ENCODE peak calls at places on chromosome 9, in four cellular contexts. One of them, this sample, is unnamed.

GRCh38 chr9:79623799-79624721 is 52.3 kb downstream of the TLE4 start:
- DNase-seq in GM12878: peak; percentile 79
- DNase-seq in K562: peak; percentile 27
- DNase-seq in HepG2: peak; percentile 4
- DNase-seq in this sample: no peak

GRCh38 chr9:124906966-124907365 is 33.9 kb downstream of the GOLGA1 start:
- DNase-seq in GM12878: no peak
- DNase-seq in HepG2: no peak
- DNase-seq in K562: no peak
- DNase-seq in this sample: no peak

GRCh38 chr9:100774326-100774725 is 196.4 kb downstream of the CAVIN4 start:
- DNase-seq in HepG2: no peak
- DNase-seq in GM12878: no peak
- DNase-seq in K562: no peak
- DNase-seq in this sample: peak; percentile 51

GRCh38 chr9:35907732-35908483 is 1.4 kb upstream of the SPAAR start:
- DNase-seq in HepG2: peak; percentile 62
- DNase-seq in K562: no peak
- DNase-seq in GM12878: no peak
- DNase-seq in this sample: peak; percentile 67

GRCh38 chr9:129802833-129803678 is at the start of gene TOR1B:
- DNase-seq in K562: peak; percentile 95
- DNase-seq in HepG2: peak; percentile 86
- DNase-seq in GM12878: peak; percentile 80
- DNase-seq in this sample: peak; percentile 98

GRCh38 chr9:16514131-16514530 is 356.3 kb downstream of the BNC2 start:
- DNase-seq in HepG2: no peak
- DNase-seq in GM12878: no peak
- DNase-seq in K562: no peak
- DNase-seq in this sample: peak; percentile 78

GRCh38 chr9:134796882-134797281 is 83.7 kb upstream of the FCN2 start:
- DNase-seq in HepG2: no peak
- DNase-seq in GM12878: no peak
- DNase-seq in K562: no peak
- DNase-seq in this sample: no peak

GRCh38 chr9:135413086-135413375 is 66.6 kb upstream of the PPP1R26 start:
- DNase-seq in GM12878: no peak
- DNase-seq in HepG2: no peak
- DNase-seq in K562: no peak
- DNase-seq in this sample: no peak

GRCh38 chr9:115980502-115980901 is 173.1 kb upstream of the PAPPA start:
- DNase-seq in GM12878: no peak
- DNase-seq in K562: no peak
- DNase-seq in HepG2: no peak
- DNase-seq in this sample: no peak

GRCh38 chr9:128771094-128771721 is 519 bp downstream of the ZER1 start:
- DNase-seq in K562: no peak
- DNase-seq in HepG2: no peak
- DNase-seq in GM12878: no peak
- DNase-seq in this sample: no peak

GRCh38 chr9:134869554-134870310 is 10.9 kb upstream of the FCN2 start:
- DNase-seq in HepG2: no peak
- DNase-seq in GM12878: no peak
- DNase-seq in K562: no peak
- DNase-seq in this sample: no peak

GRCh38 chr9:21967707-21968106 is 26.5 kb downstream of the CDKN2A start:
- DNase-seq in GM12878: no peak
- DNase-seq in K562: no peak
- DNase-seq in HepG2: no peak
- DNase-seq in this sample: peak; percentile 26

GRCh38 chr9:21964925-21965385 is 29.2 kb downstream of the CDKN2A start:
- DNase-seq in HepG2: no peak
- DNase-seq in GM12878: no peak
- DNase-seq in K562: no peak
- DNase-seq in this sample: peak; percentile 41

GRCh38 chr9:21967169-21967568 is 27.0 kb downstream of the CDKN2A start:
- DNase-seq in K562: no peak
- DNase-seq in GM12878: no peak
- DNase-seq in HepG2: no peak
- DNase-seq in this sample: peak; percentile 55

GRCh38 chr9:21965401-21965951 is 28.7 kb downstream of the CDKN2A start:
- DNase-seq in HepG2: peak; percentile 45
- DNase-seq in K562: no peak
- DNase-seq in GM12878: no peak
- DNase-seq in this sample: peak; percentile 84

DNA sequence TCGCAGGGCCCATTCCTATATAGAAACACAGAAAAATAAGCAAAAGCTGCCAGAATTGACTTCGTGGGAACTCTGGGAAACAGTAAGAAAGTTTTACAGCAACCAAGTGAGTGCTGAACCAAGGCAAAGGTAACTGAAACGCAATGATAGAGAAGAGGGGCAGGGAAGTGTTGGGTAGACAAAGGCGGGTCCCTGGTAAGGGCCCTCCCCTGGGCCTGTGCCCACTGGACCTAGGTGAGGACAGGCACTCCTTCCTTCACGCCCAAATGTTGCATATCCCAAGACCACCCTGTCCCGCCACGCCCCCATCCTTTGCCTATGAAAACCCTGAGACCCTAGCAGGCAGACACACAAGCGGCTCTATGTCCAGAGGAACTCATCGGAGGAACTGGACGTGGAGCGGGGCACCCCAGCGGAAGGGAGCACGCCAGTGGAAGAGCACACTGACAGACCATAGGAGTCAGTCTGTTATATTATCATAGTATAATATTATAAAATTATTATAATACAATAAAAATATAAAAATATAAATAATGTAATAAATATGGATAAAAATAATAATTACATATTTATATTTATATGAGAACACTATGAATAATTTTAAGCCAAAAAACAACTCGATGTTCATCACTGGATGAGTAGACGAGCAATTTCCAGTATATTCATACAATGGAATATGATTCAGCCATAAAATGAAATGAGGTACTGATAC is 27.9 kb downstream of the CDKN2A start:
- DNase-seq in GM12878: no peak
- DNase-seq in HepG2: no peak
- DNase-seq in K562: no peak
- DNase-seq in this sample: peak; percentile 55
- TF ChIP-seq REST in GM12878: no peak
- TF ChIP-seq REST in HepG2: no peak
- TF ChIP-seq REST in K562: no peak
- TF ChIP-seq REST in this sample: no peak

DNA sequence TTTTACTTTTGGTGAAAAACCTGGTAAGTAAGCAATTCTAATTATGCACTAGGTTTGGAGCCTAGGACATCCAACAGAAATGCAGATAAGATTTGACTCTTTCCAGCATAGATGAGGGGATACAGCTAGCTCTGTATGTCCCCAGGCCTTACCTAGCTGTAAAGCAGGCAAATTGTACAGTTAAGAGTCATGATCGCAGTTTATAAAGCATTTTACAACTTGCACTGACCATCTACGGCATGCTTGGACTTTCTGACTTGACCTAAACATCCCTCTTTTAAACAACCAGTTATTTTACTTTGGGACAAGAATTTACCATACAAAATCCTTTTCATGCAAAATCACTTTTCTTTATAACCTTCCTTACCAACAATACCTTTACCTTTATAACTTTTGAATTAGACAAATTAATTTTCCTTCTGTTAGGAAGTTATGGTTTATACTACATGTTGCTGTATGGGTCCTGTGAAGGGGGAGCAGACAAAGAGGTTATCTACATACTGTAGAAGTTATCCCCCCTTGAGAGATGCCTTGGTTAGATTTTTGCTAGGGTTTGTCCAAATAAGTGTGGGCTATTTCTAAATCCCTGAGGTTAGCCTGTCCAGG is 36.8 kb downstream of the FGD3 start:
- DNase-seq in GM12878: no peak
- DNase-seq in HepG2: no peak
- DNase-seq in K562: no peak
- DNase-seq in this sample: peak; percentile 83
- TF ChIP-seq JUNB in GM12878: no peak
- TF ChIP-seq JUNB in HepG2: no peak
- TF ChIP-seq JUNB in K562: no peak
- TF ChIP-seq JUNB in this sample: no peak

DNA sequence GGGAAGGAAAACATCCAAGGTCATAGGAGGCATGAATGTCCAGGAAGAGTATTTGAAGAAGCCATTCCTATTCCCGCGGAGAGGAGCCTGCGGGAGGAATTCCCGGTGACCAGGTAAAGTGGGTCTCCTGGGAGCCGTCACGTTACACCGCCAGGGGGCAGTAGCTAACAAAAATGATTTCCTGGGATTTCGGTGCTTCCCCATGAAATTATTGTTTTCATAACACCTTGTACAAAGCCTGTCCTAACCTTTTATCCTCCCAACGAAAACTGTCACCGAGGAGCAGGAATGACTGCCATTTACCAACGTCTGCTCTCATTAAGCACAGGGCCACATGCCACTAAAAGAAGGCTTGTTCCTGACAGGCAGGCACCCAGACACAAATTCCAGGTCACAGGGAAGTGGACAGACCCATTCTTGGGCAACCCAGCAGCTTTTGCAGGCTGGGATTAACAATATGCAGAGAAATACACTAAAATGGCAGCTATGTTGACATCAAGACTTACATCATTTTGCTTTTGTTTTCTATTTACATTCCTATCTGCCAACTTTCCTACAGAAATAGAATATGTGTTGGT is 41.2 kb upstream of the CTSL start:
- DNase-seq in GM12878: no peak
- DNase-seq in K562: peak; percentile 64
- DNase-seq in HepG2: peak; percentile 19
- DNase-seq in this sample: peak; percentile 83
- H3K36me3 ChIP-seq in GM12878: peaks cover 12% of the 10 kb centered on the region
- H3K36me3 ChIP-seq in K562: peaks cover 30% of the 10 kb centered on the region
- H3K36me3 ChIP-seq in HepG2: peaks cover 56% of the 10 kb centered on the region
- H3K36me3 ChIP-seq in this sample: peaks cover 20% of the 10 kb centered on the region

GRCh38 chr9:97982191-97982718 is 886 bp upstream of the ANP32B start:
- DNase-seq in K562: peak; percentile 35
- DNase-seq in GM12878: no peak
- DNase-seq in HepG2: no peak
- DNase-seq in this sample: peak; percentile 64

GRCh38 chr9:97984188-97985057 is 1.3 kb downstream of the ANP32B start:
- DNase-seq in K562: peak; percentile 87
- DNase-seq in GM12878: peak; percentile 9
- DNase-seq in HepG2: peak; percentile 26
- DNase-seq in this sample: peak; percentile 56

GRCh38 chr9:97983524-97984187 is 515 bp downstream of the ANP32B start:
- DNase-seq in GM12878: no peak
- DNase-seq in K562: peak; percentile 64
- DNase-seq in HepG2: no peak
- DNase-seq in this sample: peak; percentile 39

GRCh38 chr9:97981828-97982164 is 1.3 kb upstream of the ANP32B start:
- DNase-seq in GM12878: no peak
- DNase-seq in HepG2: no peak
- DNase-seq in K562: no peak
- DNase-seq in this sample: no peak

DNA sequence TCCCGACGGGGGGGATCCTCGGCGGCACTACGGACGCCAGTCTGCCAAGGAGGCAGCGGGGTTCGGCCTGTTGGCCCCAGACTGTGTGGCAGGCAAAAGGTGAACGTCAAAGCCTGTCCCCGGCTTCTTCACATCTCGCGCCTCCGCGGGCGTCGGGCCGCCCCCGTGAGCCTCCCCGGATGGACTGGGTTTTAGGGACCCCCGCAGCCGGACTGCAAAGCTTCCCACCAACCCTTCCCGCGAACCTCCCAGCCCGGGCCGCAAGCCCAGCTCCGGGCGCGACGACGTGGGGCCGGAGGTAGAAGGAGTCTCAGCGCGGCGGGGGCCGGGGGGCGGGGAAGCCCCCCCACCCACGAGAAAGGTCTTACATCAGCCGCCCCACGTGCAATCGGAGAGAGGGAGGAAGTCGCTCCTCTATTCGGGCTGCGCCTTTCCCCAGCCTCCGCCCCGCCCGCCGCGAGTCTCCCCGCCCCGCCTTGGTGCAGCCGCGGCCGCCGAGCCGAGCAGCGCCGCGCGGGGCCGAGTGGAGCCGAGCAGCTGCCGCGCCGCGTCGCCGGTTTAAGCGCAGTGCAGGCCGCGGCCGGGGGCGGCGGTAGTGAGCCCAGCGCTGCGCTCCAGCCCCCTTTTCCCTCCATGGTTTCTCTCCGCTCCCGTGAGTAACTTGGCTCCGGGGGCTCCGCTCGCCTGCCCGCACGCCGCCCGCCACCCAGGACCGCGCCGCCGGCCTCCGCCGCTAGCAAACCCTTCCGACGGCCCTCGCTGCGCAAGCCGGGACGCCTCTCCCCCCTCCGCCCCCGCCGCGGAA is at the start of gene ANP32B:
- DNase-seq in GM12878: peak; percentile 44
- DNase-seq in K562: peak; percentile 91
- DNase-seq in HepG2: peak; percentile 67
- DNase-seq in this sample: peak; percentile 85
- TF ChIP-seq REST in GM12878: no peak
- TF ChIP-seq REST in K562: peak; percentile 44
- TF ChIP-seq REST in HepG2: no peak
- TF ChIP-seq REST in this sample: no peak

GRCh38 chr9:137025120-137025966 is 2.7 kb downstream of the ABCA2 start:
- DNase-seq in K562: no peak
- DNase-seq in HepG2: peak; percentile 52
- DNase-seq in GM12878: no peak
- DNase-seq in this sample: no peak
- TF ChIP-seq JUNB in K562: no peak
- TF ChIP-seq JUNB in HepG2: no peak
- TF ChIP-seq JUNB in GM12878: no peak
- TF ChIP-seq JUNB in this sample: no peak

GRCh38 chr9:4553951-4554381 is 63.7 kb downstream of the SLC1A1 start:
- DNase-seq in K562: no peak
- DNase-seq in HepG2: no peak
- DNase-seq in GM12878: no peak
- DNase-seq in this sample: no peak
- H3K36me3 ChIP-seq in K562: no peaks in the 10 kb centered on the region
- H3K36me3 ChIP-seq in HepG2: no peaks in the 10 kb centered on the region
- H3K36me3 ChIP-seq in GM12878: no peaks in the 10 kb centered on the region
- H3K36me3 ChIP-seq in this sample: no peaks in the 10 kb centered on the region